ENCODE peak calls at places on chromosomes 6 and 20, in four cellular contexts. T, V, W and Z are unnamed samples.
A peak's percentile ranks its signal among the peaks of the same experiment; 100 is the strongest.

GRCh38 chr6:150176152-150176551 is 33.3 kb downstream of the PPP1R14C start:
- DNase-seq in V (no peak), W (no peak), T (no peak), Z (peak; percentile 20)

GRCh38 chr6:79628466-79629288 is 2.5 kb upstream of the SH3BGRL2 start:
- DNase-seq in V (no peak), W (no peak), T (no peak), Z (no peak)

GRCh38 chr6:44012078-44012493 is 115.2 kb downstream of the MRPL14 start:
- DNase-seq in V (no peak), W (no peak), T (peak; percentile 79), Z (peak; percentile 98)

GRCh38 chr6:22173311-22173710 is 123.5 kb downstream of the PRL start:
- DNase-seq in T (no peak), W (no peak), V (no peak), Z (no peak)

GRCh38 chr6:108174371-108175175 is 8.8 kb downstream of the NR2E1 start:
- DNase-seq in T (peak; percentile 52), V (peak; percentile 68), W (no peak), Z (peak; percentile 49)

GRCh38 chr6:112029045-112029822 is 24.7 kb upstream of the CCN6 start:
- DNase-seq in W (peak; percentile 34), V (peak; percentile 49), T (peak; percentile 86), Z (peak; percentile 70)

GRCh38 chr6:150761771-150762170 is 103.7 kb upstream of the MTHFD1L start:
- DNase-seq in V (no peak), T (no peak), W (no peak), Z (no peak)

GRCh38 chr6:23420659-23421350 is 705.2 kb upstream of the NRSN1 start:
- DNase-seq in T (no peak), V (no peak), W (no peak), Z (no peak)

GRCh38 chr6:43860285-43860684 is 90.3 kb downstream of the VEGFA start:
- DNase-seq in W (no peak), V (no peak), T (peak; percentile 32), Z (no peak)

GRCh38 chr20:23145281-23145700 is 59.2 kb upstream of the CD93 start:
- DNase-seq in W (no peak), V (no peak), T (peak; percentile 94), Z (peak; percentile 72)